ENCODE peak calls at places on chromosomes 5 and 9, in ten cellular contexts. One of them, this sample, is unnamed.

GRCh38 chr9:134223091-134223490 is 58.7 kb upstream of the RNU6ATAC start:
- DNase-seq in posterior cingulate gyrus: no peak
- DNase-seq in T-helper 9 cell: no peak
- DNase-seq in progenitor cell of endocrine pancreas: no peak
- DNase-seq in H54: no peak
- DNase-seq in COR-L47: no peak
- DNase-seq in NCI-H1092: no peak
- DNase-seq in stimulated activated naive B cell treated with anti-CD40 and anti-IgM and Interleukin-4, amounts not matched to agents 10 μg/mL and 1 μg/mL and 100 μg/mL, for 72 hours: no peak
- DNase-seq in NCI-H510A treated with DMSO at 0.1 percent for 48 hours: no peak
- DNase-seq in A172: no peak
- DNase-seq in this sample: no peak

GRCh38 chr5:72848474-72849428 is 32.3 kb downstream of the TNPO1 start:
- DNase-seq in posterior cingulate gyrus: peak; percentile 51
- DNase-seq in T-helper 9 cell: peak; percentile 43
- DNase-seq in progenitor cell of endocrine pancreas: peak; percentile 54
- DNase-seq in H54: no peak
- DNase-seq in COR-L47: peak; percentile 54
- DNase-seq in NCI-H1092: no peak
- DNase-seq in stimulated activated naive B cell treated with anti-CD40 and anti-IgM and Interleukin-4, amounts not matched to agents 10 μg/mL and 1 μg/mL and 100 μg/mL, for 72 hours: peak; percentile 41
- DNase-seq in NCI-H510A treated with DMSO at 0.1 percent for 48 hours: no peak
- DNase-seq in A172: peak; percentile 27
- DNase-seq in this sample: peak; percentile 24

GRCh38 chr5:167561796-167562195 is 729.6 kb upstream of the WWC1 start:
- DNase-seq in posterior cingulate gyrus: no peak
- DNase-seq in T-helper 9 cell: no peak
- DNase-seq in progenitor cell of endocrine pancreas: no peak
- DNase-seq in H54: no peak
- DNase-seq in COR-L47: no peak
- DNase-seq in NCI-H1092: no peak
- DNase-seq in stimulated activated naive B cell treated with anti-CD40 and anti-IgM and Interleukin-4, amounts not matched to agents 10 μg/mL and 1 μg/mL and 100 μg/mL, for 72 hours: no peak
- DNase-seq in NCI-H510A treated with DMSO at 0.1 percent for 48 hours: no peak
- DNase-seq in A172: no peak
- DNase-seq in this sample: no peak

GRCh38 chr9:130433168-130433946 is 11.4 kb upstream of the ASS1 start:
- DNase-seq in posterior cingulate gyrus: no peak
- DNase-seq in T-helper 9 cell: no peak
- DNase-seq in progenitor cell of endocrine pancreas: peak; percentile 60
- DNase-seq in H54: no peak
- DNase-seq in COR-L47: peak; percentile 25
- DNase-seq in NCI-H1092: peak; percentile 30
- DNase-seq in stimulated activated naive B cell treated with anti-CD40 and anti-IgM and Interleukin-4, amounts not matched to agents 10 μg/mL and 1 μg/mL and 100 μg/mL, for 72 hours: no peak
- DNase-seq in NCI-H510A treated with DMSO at 0.1 percent for 48 hours: peak; percentile 35
- DNase-seq in A172: no peak
- DNase-seq in this sample: peak; percentile 26

GRCh38 chr9:86639899-86640379 is 285.7 kb upstream of the TUT7 start:
- DNase-seq in posterior cingulate gyrus: no peak
- DNase-seq in T-helper 9 cell: no peak
- DNase-seq in progenitor cell of endocrine pancreas: peak; percentile 24
- DNase-seq in H54: no peak
- DNase-seq in COR-L47: no peak
- DNase-seq in NCI-H1092: peak; percentile 16
- DNase-seq in stimulated activated naive B cell treated with anti-CD40 and anti-IgM and Interleukin-4, amounts not matched to agents 10 μg/mL and 1 μg/mL and 100 μg/mL, for 72 hours: no peak
- DNase-seq in NCI-H510A treated with DMSO at 0.1 percent for 48 hours: no peak
- DNase-seq in A172: no peak
- DNase-seq in this sample: no peak

GRCh38 chr9:135990468-135991429 is 29.6 kb upstream of the UBAC1 start:
- DNase-seq in posterior cingulate gyrus: no peak
- DNase-seq in T-helper 9 cell: peak; percentile 60
- DNase-seq in progenitor cell of endocrine pancreas: no peak
- DNase-seq in H54: peak; percentile 63
- DNase-seq in COR-L47: no peak
- DNase-seq in NCI-H1092: peak; percentile 23
- DNase-seq in stimulated activated naive B cell treated with anti-CD40 and anti-IgM and Interleukin-4, amounts not matched to agents 10 μg/mL and 1 μg/mL and 100 μg/mL, for 72 hours: no peak
- DNase-seq in NCI-H510A treated with DMSO at 0.1 percent for 48 hours: peak; percentile 10
- DNase-seq in A172: peak; percentile 46
- DNase-seq in this sample: no peak

GRCh38 chr5:167573274-167574127 is 717.9 kb upstream of the WWC1 start:
- DNase-seq in posterior cingulate gyrus: no peak
- DNase-seq in T-helper 9 cell: no peak
- DNase-seq in progenitor cell of endocrine pancreas: no peak
- DNase-seq in H54: peak; percentile 18
- DNase-seq in COR-L47: no peak
- DNase-seq in NCI-H1092: no peak
- DNase-seq in stimulated activated naive B cell treated with anti-CD40 and anti-IgM and Interleukin-4, amounts not matched to agents 10 μg/mL and 1 μg/mL and 100 μg/mL, for 72 hours: no peak
- DNase-seq in NCI-H510A treated with DMSO at 0.1 percent for 48 hours: no peak
- DNase-seq in A172: peak; percentile 60
- DNase-seq in this sample: peak; percentile 62

GRCh38 chr9:33452828-33453271 is 5.5 kb upstream of the AQP3 start:
- DNase-seq in posterior cingulate gyrus: no peak
- DNase-seq in T-helper 9 cell: peak; percentile 40
- DNase-seq in progenitor cell of endocrine pancreas: peak; percentile 50
- DNase-seq in H54: peak; percentile 81
- DNase-seq in COR-L47: peak; percentile 31
- DNase-seq in NCI-H1092: peak; percentile 22
- DNase-seq in stimulated activated naive B cell treated with anti-CD40 and anti-IgM and Interleukin-4, amounts not matched to agents 10 μg/mL and 1 μg/mL and 100 μg/mL, for 72 hours: no peak
- DNase-seq in NCI-H510A treated with DMSO at 0.1 percent for 48 hours: peak; percentile 42
- DNase-seq in A172: peak; percentile 75
- DNase-seq in this sample: no peak

GRCh38 chr5:98309785-98310566 is 463.5 kb upstream of the RGMB start:
- DNase-seq in posterior cingulate gyrus: peak; percentile 20
- DNase-seq in T-helper 9 cell: no peak
- DNase-seq in progenitor cell of endocrine pancreas: no peak
- DNase-seq in H54: peak; percentile 25
- DNase-seq in COR-L47: peak; percentile 46
- DNase-seq in NCI-H1092: no peak
- DNase-seq in stimulated activated naive B cell treated with anti-CD40 and anti-IgM and Interleukin-4, amounts not matched to agents 10 μg/mL and 1 μg/mL and 100 μg/mL, for 72 hours: no peak
- DNase-seq in NCI-H510A treated with DMSO at 0.1 percent for 48 hours: no peak
- DNase-seq in A172: peak; percentile 99
- DNase-seq in this sample: no peak

GRCh38 chr9:126123927-126124326 is 202.7 kb upstream of the MVB12B start:
- DNase-seq in posterior cingulate gyrus: no peak
- DNase-seq in T-helper 9 cell: no peak
- DNase-seq in progenitor cell of endocrine pancreas: no peak
- DNase-seq in H54: no peak
- DNase-seq in COR-L47: no peak
- DNase-seq in NCI-H1092: no peak
- DNase-seq in stimulated activated naive B cell treated with anti-CD40 and anti-IgM and Interleukin-4, amounts not matched to agents 10 μg/mL and 1 μg/mL and 100 μg/mL, for 72 hours: no peak
- DNase-seq in NCI-H510A treated with DMSO at 0.1 percent for 48 hours: no peak
- DNase-seq in A172: no peak
- DNase-seq in this sample: no peak

GRCh38 chr5:143807401-143807800 is 4.6 kb upstream of the HMHB1 start:
- DNase-seq in posterior cingulate gyrus: no peak
- DNase-seq in T-helper 9 cell: no peak
- DNase-seq in progenitor cell of endocrine pancreas: no peak
- DNase-seq in H54: no peak
- DNase-seq in COR-L47: no peak
- DNase-seq in NCI-H1092: no peak
- DNase-seq in stimulated activated naive B cell treated with anti-CD40 and anti-IgM and Interleukin-4, amounts not matched to agents 10 μg/mL and 1 μg/mL and 100 μg/mL, for 72 hours: no peak
- DNase-seq in NCI-H510A treated with DMSO at 0.1 percent for 48 hours: no peak
- DNase-seq in A172: no peak
- DNase-seq in this sample: no peak

This sample was measured in NCI-H748 treated with DMSO at 0.1 percent for 48 hours.